ENCODE peak calls at places on chromosome 18, in four cellular contexts. N, C, X and B are unnamed samples.

GRCh38 chr18:22466608-22467390 is 49.1 kb upstream of the CTAGE1 start:
- DNase-seq in N (no peak), C (no peak), X (no peak), B (no peak)

GRCh38 chr18:31648966-31649429 is 35.4 kb downstream of the B4GALT6 start:
- DNase-seq in C (no peak), N (no peak), X (peak), B (no peak)

GRCh38 chr18:55419132-55419938 is 168.7 kb downstream of the TCF4 start:
- DNase-seq in C (no peak), N (no peak), X (no peak), B (no peak)

GRCh38 chr18:22378672-22379282 is 38.9 kb downstream of the CTAGE1 start:
- DNase-seq in C (no peak), X (peak), N (no peak), B (no peak)

GRCh38 chr18:2173464-2173863 is 397.8 kb downstream of the METTL4 start:
- DNase-seq in N (no peak), X (no peak), C (no peak), B (no peak)

GRCh38 chr18:50313031-50313607 is 25.6 kb upstream of the CXXC1 start:
- DNase-seq in X (no peak), N (no peak), C (no peak), B (no peak)

GRCh38 chr18:48983793-48984437 is 33.1 kb upstream of the SMAD7 start:
- DNase-seq in C (no peak), N (no peak), X (peak), B (no peak)

GRCh38 chr18:57142361-57142760 is 4.5 kb upstream of the BOD1L2 start:
- DNase-seq in N (no peak), X (no peak), C (no peak), B (no peak)

GRCh38 chr18:59536181-59536580 is 161.0 kb downstream of the CCBE1 start:
- DNase-seq in X (no peak), C (no peak), N (no peak), B (no peak)

GRCh38 chr18:9705183-9705864 is 2.8 kb upstream of the RAB31 start:
- DNase-seq in X (no peak), C (no peak), N (no peak), B (no peak)